ENCODE peak calls at places on chromosomes 6 and 20, in eight cellular contexts. V is suprapubic skin, U is K562, P is prostate gland, A is ovary, G is body of pancreas, I is IMR-90, Z is testis. X is an unnamed sample. For H3K9me3, the result is how much of the 10 kb centered on the place peaks cover.

GRCh38 chr6:37695857-37696219 is 1.8 kb downstream of the MDGA1 start:
- DNase-seq in V (no peak), U (no peak), P (no peak), A (peak), G (no peak), I (peak), Z (no peak), X (no peak)

GRCh38 chr6:44300424-44300823 is 12.7 kb downstream of the AARS2 start:
- DNase-seq in V (no peak), U (no peak), P (no peak), A (no peak), G (no peak), I (no peak), Z (no peak), X (no peak)

GRCh38 chr6:156809034-156809433 is 31.9 kb downstream of the ARID1B start:
- DNase-seq in V (no peak), U (no peak), P (no peak), A (no peak), G (peak), I (peak), Z (peak), X (no peak)

GRCh38 chr20:21099653-21100589 is 6.2 kb downstream of the LINC00237 start:
- DNase-seq in V (no peak), U (peak), P (no peak), A (no peak), G (peak), I (peak), Z (peak), X (peak)

GRCh38 chr6:42923656-42924055 is 5.6 kb upstream of the CNPY3 start:
- DNase-seq in V (no peak), U (no peak), P (no peak), A (no peak), G (no peak), I (no peak), Z (no peak), X (no peak)

GRCh38 chr6:2738373-2738979 is 12.2 kb downstream of the MYLK4 start:
- DNase-seq in V (no peak), U (peak), P (peak), A (no peak), G (peak), I (peak), Z (peak), X (no peak)

GRCh38 chr6:128131566-128131965 is 230.7 kb upstream of the THEMIS start:
- DNase-seq in V (no peak), U (no peak), P (no peak), A (no peak), G (no peak), I (peak), Z (no peak), X (no peak)

GRCh38 chr6:169070506-169071176 is 183.0 kb downstream of the THBS2 start:
- DNase-seq in V (no peak), U (no peak), P (peak), A (peak), G (peak), I (peak), Z (peak), X (peak)

GRCh38 chr6:7107578-7108195 is at the start of gene RREB1:
- DNase-seq in V (no peak), U (peak), P (peak), A (peak), G (peak), I (peak), Z (peak), X (peak)

GRCh38 chr6:72642435-72642834 is 20.6 kb downstream of the KCNQ5 start:
- DNase-seq in V (no peak), U (no peak), P (no peak), A (no peak), G (no peak), I (no peak), Z (no peak), X (no peak)

GRCh38 chr20:50320910-50321796 is 130.5 kb downstream of the CEBPB start:
- DNase-seq in V (peak), U (peak), P (peak), A (peak), G (peak), I (peak), Z (peak), X (peak)

GRCh38 chr20:47003223-47003622 is 108.6 kb downstream of the EYA2 start:
- DNase-seq in V (no peak), U (no peak), P (no peak), A (no peak), G (no peak), I (no peak), Z (no peak), X (no peak)

GRCh38 chr6:75211920-75212590 is 6.2 kb upstream of the COL12A1 start:
- DNase-seq in V (no peak), U (no peak), P (no peak), A (no peak), G (no peak), I (no peak), Z (no peak), X (no peak)

GRCh38 chr20:23227976-23228375 is 122.6 kb upstream of the NXT1 start:
- DNase-seq in V (no peak), U (no peak), P (no peak), A (no peak), G (no peak), I (no peak), Z (no peak), X (no peak)

GRCh38 chr6:16318538-16318937 is 80.2 kb downstream of the GMPR start:
- DNase-seq in V (no peak), U (no peak), P (no peak), A (no peak), G (no peak), I (peak), Z (no peak), X (no peak)

GRCh38 chr6:123447315-123447937 is 189.3 kb downstream of the TRDN start:
- DNase-seq in V (no peak), U (no peak), P (no peak), A (no peak), G (no peak), I (no peak), Z (no peak), X (no peak)

GRCh38 chr6:31702421-31702818 is 704 bp downstream of the ABHD16A start:
- DNase-seq in V (no peak), U (no peak), P (no peak), A (no peak), G (no peak), I (no peak), Z (peak), X (no peak)

GRCh38 chr6:79946773-79947190 is 571 bp downstream of the ELOVL4 start:
- DNase-seq in V (no peak), U (no peak), P (peak), A (peak), G (no peak), I (peak), Z (peak), X (peak)

GRCh38 chr6:127177030-127177928 is 58.8 kb downstream of the RSPO3 start:
- DNase-seq in V (no peak), U (no peak), P (no peak), A (no peak), G (no peak), I (peak), Z (no peak), X (no peak)

GRCh38 chr6:11172501-11173337 is 59.7 kb downstream of the NEDD9 start:
- DNase-seq in V (no peak), U (peak), P (peak), A (peak), G (peak), I (peak), Z (peak), X (peak)

GRCh38 chr20:58039569-58040092 is 188.8 kb downstream of the ANKRD60 start:
- DNase-seq in V (peak), U (no peak), P (no peak), A (no peak), G (no peak), I (no peak), Z (no peak), X (no peak)

GRCh38 chr20:12925214-12925755 is 83.5 kb upstream of the SPTLC3 start:
- DNase-seq in V (no peak), U (peak), P (peak), A (peak), G (peak), I (peak), Z (peak), X (no peak)

GRCh38 chr20:47607208-47607613 is 105.5 kb downstream of the NCOA3 start:
- DNase-seq in V (no peak), U (peak), P (no peak), A (no peak), G (no peak), I (peak), Z (no peak), X (no peak)

GRCh38 chr20:48750941-48751620 is 76.7 kb downstream of the PREX1 start:
- DNase-seq in V (no peak), U (no peak), P (no peak), A (no peak), G (peak), I (no peak), Z (peak), X (peak)

GRCh38 chr20:38209054-38209675 is 44.1 kb upstream of the TGM2 start:
- DNase-seq in V (no peak), U (no peak), P (no peak), A (peak), G (no peak), I (no peak), Z (no peak), X (peak)

GRCh38 chr20:39676857-39677351 is 714.8 kb downstream of the DHX35 start:
- DNase-seq in V (no peak), U (no peak), P (peak), A (no peak), G (peak), I (peak), Z (no peak), X (no peak)

GRCh38 chr6:39076086-39076992 is 27.8 kb downstream of the GLP1R start:
- DNase-seq in V (no peak), U (no peak), P (no peak), A (no peak), G (no peak), I (no peak), Z (no peak), X (no peak)

GRCh38 chr6:99241905-99242534 is 107.5 kb downstream of the FAXC start:
- DNase-seq in V (no peak), U (peak), P (peak), A (no peak), G (no peak), I (peak), Z (peak), X (no peak)

GRCh38 chr6:13234130-13234529 is 94.2 kb downstream of the TBC1D7 start:
- DNase-seq in V (no peak), U (no peak), P (no peak), A (no peak), G (no peak), I (no peak), Z (no peak), X (no peak)
- TF ChIP-seq POLR2A in V (no peak), U (no peak), P (no peak), A (no peak), G (no peak), I (no peak), Z (no peak), X (no peak)

GRCh38 chr20:55882286-55882685 is 123.0 kb downstream of the CBLN4 start:
- DNase-seq in V (no peak), U (no peak), P (no peak), A (no peak), G (no peak), I (no peak), Z (no peak), X (no peak)
- H3K9me3 ChIP-seq in V (under half), U (under half), P (under half), A (under half), G (under half), I (under half), Z (under half), X (under half)

GRCh38 chr20:52564594-52564993 is 373.0 kb upstream of the ZFP64 start:
- DNase-seq in V (no peak), U (no peak), P (no peak), A (no peak), G (no peak), I (no peak), Z (no peak), X (no peak)
- H3K4me3 ChIP-seq in V (no peak), U (no peak), P (no peak), A (no peak), G (no peak), I (no peak), Z (no peak), X (no peak)

GRCh38 chr6:5398530-5398929 is 137.2 kb downstream of the FARS2 start:
- DNase-seq in V (no peak), U (peak), P (no peak), A (no peak), G (no peak), I (peak), Z (no peak), X (no peak)
- TF ChIP-seq POLR2A in V (no peak), U (no peak), P (no peak), A (no peak), G (no peak), I (no peak), Z (no peak), X (no peak)

GRCh38 chr20:55668659-55669058 is 336.7 kb downstream of the CBLN4 start:
- DNase-seq in V (no peak), U (no peak), P (no peak), A (no peak), G (no peak), I (no peak), Z (no peak), X (no peak)
- H3K9me3 ChIP-seq in V (under half), U (under half), P (under half), A (under half), G (under half), I (under half), Z (under half), X (under half)

GRCh38 chr6:5518936-5519491 is 257.7 kb downstream of the FARS2 start:
- DNase-seq in V (no peak), U (no peak), P (no peak), A (no peak), G (no peak), I (no peak), Z (no peak), X (no peak)
- H3K4me3 ChIP-seq in V (no peak), U (no peak), P (no peak), A (no peak), G (no peak), I (no peak), Z (no peak), X (no peak)

GRCh38 chr6:26233608-26234420 is 131.2 kb upstream of the BTN3A2 start:
- DNase-seq in V (no peak), U (peak), P (peak), A (no peak), G (peak), I (peak), Z (peak), X (peak)
- TF ChIP-seq POLR2A in V (no peak), U (peak), P (peak), A (no peak), G (peak), I (peak), Z (no peak), X (no peak)

DNA sequence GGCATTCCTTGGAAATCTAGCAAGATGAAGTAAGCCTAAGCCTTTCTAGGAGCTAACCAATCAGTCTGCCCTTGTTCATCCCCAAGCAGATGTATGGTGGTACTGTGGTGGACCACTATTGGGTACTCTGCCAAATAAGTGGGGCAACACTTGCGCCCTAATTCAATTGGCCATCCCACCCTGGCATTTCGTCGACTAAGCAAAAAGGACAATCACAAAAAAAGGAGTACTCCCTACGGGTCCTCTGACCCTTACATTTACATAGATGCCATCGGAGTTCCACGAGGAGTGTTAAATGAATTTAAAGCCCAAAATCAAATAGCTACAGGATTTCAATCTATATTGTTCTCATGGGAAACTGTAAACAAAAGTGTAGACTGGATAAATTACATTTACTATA is 19.5 kb downstream of the CHD6 start:
- DNase-seq in V (no peak), U (no peak), P (no peak), A (no peak), G (no peak), I (no peak), Z (no peak), X (no peak)
- H3K9me3 ChIP-seq in V (under half), U (under half), P (under half), A (under half), G (under half), I (under half), Z (under half), X (under half)

GRCh38 chr6:34243901-34244884 is 4.6 kb downstream of the SMIM29 start:
- DNase-seq in V (no peak), U (peak), P (no peak), A (peak), G (peak), I (peak), Z (peak), X (peak)
- H3K4me3 ChIP-seq in V (no peak), U (no peak), P (no peak), A (no peak), G (no peak), I (no peak), Z (no peak), X (no peak)

X was measured in heart left ventricle.